ENCODE peak calls at places on chromosome 17, in six cellular contexts. M is NB4, O is erythroblast, X is A549, K is HCT116, T is spleen. E is an unnamed sample.
A peak's percentile ranks its signal among the peaks of the same experiment; 100 is the strongest.

GRCh38 chr17:9684955-9685621 is 39.8 kb downstream of the USP43 start:
- DNase-seq in T (peak; percentile 19), O (no peak), K (no peak), X (peak; percentile 22), M (no peak), E (no peak)

GRCh38 chr17:9185688-9186289 is 164.5 kb downstream of the NTN1 start:
- DNase-seq in O (no peak), M (peak; percentile 69), T (no peak), X (no peak), K (no peak), E (no peak)

GRCh38 chr17:78558181-78558850 is 18.9 kb downstream of the DNAH17 start:
- DNase-seq in M (peak; percentile 16), K (peak; percentile 26), T (no peak), X (peak; percentile 53), O (peak; percentile 67), E (no peak)

GRCh38 chr17:72822358-72823023 is 270.0 kb downstream of the SLC39A11 start:
- DNase-seq in M (no peak), K (peak; percentile 32), O (no peak), X (no peak), T (no peak), E (no peak)

GRCh38 chr17:54527941-54528340 is 372.7 kb upstream of the TOM1L1 start:
- DNase-seq in K (no peak), O (no peak), X (no peak), M (no peak), T (no peak), E (no peak)

GRCh38 chr17:79540306-79540705 is 70.5 kb downstream of the RBFOX3 start:
- DNase-seq in X (no peak), O (no peak), K (no peak), T (peak; percentile 57), M (no peak), E (no peak)

GRCh38 chr17:82076785-82077591 is 11.4 kb upstream of the DUS1L start:
- DNase-seq in O (no peak), T (no peak), K (no peak), M (no peak), X (no peak), E (no peak)

GRCh38 chr17:80265205-80266068 is 4.8 kb downstream of the RNF213 start:
- DNase-seq in K (no peak), O (no peak), M (no peak), X (no peak), T (no peak), E (no peak)

GRCh38 chr17:80287806-80288579 is 27.3 kb downstream of the RNF213 start:
- DNase-seq in K (no peak), X (no peak), O (no peak), M (no peak), T (no peak), E (no peak)

GRCh38 chr17:7932483-7932891 is 481 bp downstream of the CNTROB start:
- DNase-seq in O (peak; percentile 85), T (peak; percentile 84), M (peak; percentile 44), K (no peak), X (peak; percentile 51), E (peak; percentile 46)

GRCh38 chr17:30278032-30278431 is 13.7 kb downstream of the BLMH start:
- DNase-seq in T (no peak), K (no peak), X (peak; percentile 65), M (peak; percentile 58), O (peak; percentile 62), E (no peak)

GRCh38 chr17:80805032-80805751 is 186.4 kb upstream of the CHMP6 start:
- DNase-seq in X (no peak), T (no peak), K (no peak), M (no peak), O (no peak), E (no peak)

GRCh38 chr17:31321971-31322370 is 549 bp upstream of the EVI2A start:
- DNase-seq in O (no peak), X (no peak), K (no peak), M (no peak), T (no peak), E (no peak)

GRCh38 chr17:41308251-41308917 is 725 bp downstream of the KRTAP16-1 start:
- DNase-seq in T (peak; percentile 96), X (no peak), O (no peak), K (no peak), M (peak; percentile 14), E (no peak)

GRCh38 chr17:7809086-7809790 is 24.8 kb upstream of the KDM6B start:
- DNase-seq in X (no peak), M (no peak), T (peak; percentile 15), O (no peak), K (no peak), E (no peak)

GRCh38 chr17:74860229-74860998 is 729 bp upstream of the GRIN2C start:
- DNase-seq in O (no peak), K (no peak), X (no peak), T (no peak), M (no peak), E (no peak)

GRCh38 chr17:78766225-78766624 is 15.8 kb downstream of the CYTH1 start:
- DNase-seq in K (no peak), O (no peak), M (no peak), T (no peak), X (no peak), E (no peak)

GRCh38 chr17:50352072-50352692 is 6.3 kb downstream of the XYLT2 start:
- DNase-seq in K (no peak), X (no peak), O (no peak), M (no peak), T (no peak), E (no peak)

GRCh38 chr17:75668489-75668888 is 1.4 kb downstream of the SAP30BP start:
- DNase-seq in T (no peak), O (no peak), K (no peak), M (no peak), X (no peak), E (no peak)

GRCh38 chr17:63974594-63975192 is 2.0 kb upstream of the SCN4A start:
- DNase-seq in K (peak; percentile 57), O (no peak), T (no peak), X (no peak), M (peak; percentile 33), E (no peak)

GRCh38 chr17:63978266-63979200 is 5.8 kb upstream of the SCN4A start:
- DNase-seq in X (no peak), O (no peak), K (no peak), M (no peak), T (no peak), E (no peak)

GRCh38 chr17:63973930-63974593 is 1.3 kb upstream of the SCN4A start:
- DNase-seq in X (peak; percentile 34), K (no peak), M (no peak), T (no peak), O (no peak), E (no peak)

GRCh38 chr17:63975541-63976092 is 2.9 kb upstream of the SCN4A start:
- DNase-seq in K (no peak), X (no peak), T (no peak), M (no peak), O (no peak), E (no peak)

DNA sequence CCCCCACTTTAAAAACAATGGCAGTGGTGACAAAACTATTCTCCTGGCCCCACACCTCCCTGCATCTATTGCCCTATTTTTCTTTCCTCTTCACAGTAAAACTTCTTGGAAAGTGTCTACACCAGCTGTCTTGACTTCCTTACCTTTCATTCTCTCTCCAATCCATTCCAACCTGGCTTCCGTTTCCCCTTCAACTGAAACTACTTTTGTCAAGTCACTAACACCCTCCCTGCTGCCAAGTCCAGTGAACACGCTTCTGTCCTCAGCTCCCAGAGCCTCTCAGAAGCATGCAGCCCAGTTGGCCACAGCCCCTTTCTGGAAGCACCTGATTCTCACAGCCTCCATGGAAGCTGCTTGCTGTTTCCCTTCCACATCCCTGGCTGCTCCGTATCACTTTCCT is 4.0 kb upstream of the SCN4A start:
- DNase-seq in M (no peak), O (peak; percentile 39), X (no peak), T (no peak), K (no peak), E (no peak)
- TF ChIP-seq POLR2A in M (no peak), O (no peak), X (no peak), T (no peak), K (no peak), E (no peak)

DNA sequence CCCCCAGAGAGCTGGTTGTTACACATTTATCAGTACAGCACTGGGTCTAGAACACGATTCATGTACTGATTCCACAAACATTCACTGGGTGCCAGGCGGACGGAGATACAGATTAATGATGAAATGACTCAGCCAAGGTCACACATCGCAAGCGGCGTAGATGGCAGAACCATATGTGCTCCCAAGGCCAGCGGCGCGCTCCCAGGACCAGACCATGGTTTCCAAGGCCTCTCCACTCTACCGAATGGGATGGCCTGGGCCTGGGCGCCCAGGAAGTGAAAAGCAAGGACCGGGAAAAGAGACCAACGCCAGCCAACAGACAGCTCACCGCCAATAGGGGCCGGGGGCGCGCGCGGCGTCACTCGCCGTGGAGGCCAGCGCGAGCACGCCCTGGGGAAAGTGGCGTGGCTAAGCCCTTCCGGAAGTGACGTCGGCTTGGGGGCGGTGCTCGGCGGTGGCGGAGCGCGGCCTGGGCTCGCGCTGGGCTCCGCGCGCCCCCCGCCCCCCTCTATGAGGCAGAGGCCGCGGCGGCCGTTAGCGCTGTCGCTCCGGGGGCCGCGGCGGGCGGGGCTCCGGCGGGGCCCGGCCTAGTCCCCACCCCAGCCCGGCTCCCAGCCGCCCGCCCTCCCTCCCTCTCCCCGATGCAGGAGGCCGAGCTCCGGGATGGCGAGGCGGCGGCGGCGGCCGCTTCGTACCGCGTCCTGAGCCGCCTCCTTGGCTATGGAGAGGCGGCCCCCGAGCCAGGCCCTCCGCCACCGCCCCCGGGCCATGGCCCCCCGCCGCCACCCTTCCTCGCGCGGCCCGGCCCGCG is at the start of gene SOCS7:
- DNase-seq in O (peak; percentile 97), M (peak; percentile 96), K (peak; percentile 84), T (peak; percentile 98), X (peak; percentile 97), E (peak; percentile 92)
- TF ChIP-seq POLR2A in O (peak; percentile 75), M (peak; percentile 65), K (peak; percentile 33), T (no peak), X (peak; percentile 96), E (peak; percentile 51)

DNA sequence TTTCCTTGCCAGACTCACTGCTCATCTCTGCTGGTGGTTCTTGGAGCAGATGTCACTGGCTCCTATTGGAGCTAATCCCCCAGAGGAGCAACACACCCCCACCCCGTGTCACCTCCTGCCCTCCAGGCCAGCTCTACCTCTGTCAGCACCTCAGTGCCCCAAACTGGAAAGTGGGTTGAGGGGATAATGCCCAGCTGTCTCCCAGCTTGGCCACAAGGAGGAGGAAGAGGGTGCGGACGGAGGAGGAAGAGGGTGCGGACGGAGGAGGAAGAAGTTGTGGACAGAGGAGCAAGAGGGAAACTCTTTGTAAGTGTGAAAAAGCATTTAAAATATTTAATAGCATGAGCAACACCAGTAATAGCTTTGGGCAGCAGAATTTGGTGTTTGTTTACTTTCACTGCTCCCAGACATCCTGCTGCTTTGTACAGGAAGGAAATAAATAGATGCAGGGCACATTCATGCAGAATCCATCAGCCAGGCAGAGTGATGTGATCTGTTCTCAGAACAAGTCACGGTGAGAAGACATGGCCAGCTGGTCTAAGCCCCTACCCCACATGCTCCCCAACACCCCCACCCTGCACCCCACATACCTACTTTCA is 82.5 kb downstream of the C17orf67 start:
- DNase-seq in K (no peak), X (no peak), M (no peak), T (no peak), O (no peak), E (no peak)
- TF ChIP-seq POLR2A in K (no peak), X (no peak), M (no peak), T (no peak), O (no peak), E (no peak)

DNA sequence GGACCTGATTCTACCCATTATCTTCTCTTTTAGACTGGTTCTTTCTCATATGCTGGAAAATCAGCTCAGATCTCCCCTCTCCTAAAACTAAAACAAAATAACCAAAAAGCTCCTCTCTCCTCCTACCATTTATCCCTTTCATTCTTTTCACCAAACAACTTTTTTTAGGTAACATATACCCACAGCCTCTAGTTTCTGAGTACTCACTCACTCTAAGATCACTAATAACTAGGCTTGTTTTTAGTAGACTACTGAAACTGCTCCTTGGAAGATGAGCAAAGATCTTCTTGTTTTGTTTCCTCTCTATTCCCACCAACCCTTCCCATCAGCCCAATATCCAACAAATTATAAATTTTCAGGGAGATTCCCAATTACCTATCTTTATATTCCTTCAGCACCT is 129.0 kb downstream of the SKAP1 start:
- DNase-seq in O (no peak), M (no peak), T (no peak), K (no peak), X (no peak), E (no peak)
- TF ChIP-seq POLR2A in O (no peak), M (no peak), T (no peak), K (no peak), X (no peak), E (no peak)

E was measured in uterus.